ENCODE peak calls at places on chromosome 3, in five cellular contexts. M, T, E, I and K are unnamed samples.

GRCh38 chr3:43687499-43687811 is 3.3 kb upstream of the ABHD5 start:
- DNase-seq in T (no peak), M (no peak), E (no peak), I (no peak), K (no peak)

GRCh38 chr3:107753988-107754387 is 231.2 kb downstream of the BBX start:
- DNase-seq in T (no peak), M (no peak), E (no peak), I (no peak), K (no peak)

GRCh38 chr3:128372281-128372680 is 94.4 kb downstream of the DNAJB8 start:
- DNase-seq in I (no peak), E (no peak), M (no peak), T (no peak), K (no peak)

GRCh38 chr3:72003936-72004335 is 219.0 kb upstream of the PROK2 start:
- DNase-seq in I (no peak), M (no peak), T (no peak), E (no peak), K (no peak)

GRCh38 chr3:99753268-99753975 is 64.2 kb upstream of the CMSS1 start:
- DNase-seq in I (peak), T (peak), M (peak), E (peak), K (peak)

GRCh38 chr3:179589143-179589542 is 15.3 kb downstream of the MRPL47 start:
- DNase-seq in T (no peak), I (peak), E (no peak), M (peak), K (no peak)

GRCh38 chr3:169940486-169941181 is 26.0 kb upstream of the SEC62 start:
- DNase-seq in T (no peak), I (no peak), E (no peak), M (no peak), K (no peak)

GRCh38 chr3:112115161-112115739 is 17.8 kb downstream of the GCSAM start:
- DNase-seq in M (no peak), I (peak), E (no peak), T (no peak), K (no peak)

GRCh38 chr3:138384971-138385370 is 36.6 kb downstream of the MRAS start:
- DNase-seq in E (no peak), T (no peak), M (no peak), I (no peak), K (no peak)

GRCh38 chr3:12424635-12425319 is 59.5 kb upstream of the TSEN2 start:
- DNase-seq in T (no peak), E (no peak), I (no peak), M (no peak), K (no peak)

GRCh38 chr3:111285691-111286090 is 214.1 kb downstream of the NECTIN3 start:
- DNase-seq in M (no peak), E (no peak), I (no peak), T (peak), K (no peak)

GRCh38 chr3:88433572-88433971 is 283.8 kb downstream of the C3orf38 start:
- DNase-seq in M (no peak), E (no peak), T (peak), I (no peak), K (no peak)

GRCh38 chr3:53846134-53846850 is at the start of the genes CHDH and IL17RB:
- DNase-seq in M (no peak), I (peak), E (peak), T (peak), K (peak)

GRCh38 chr3:24510030-24510648 is 15.5 kb upstream of the THRB start:
- DNase-seq in E (no peak), M (no peak), I (no peak), T (no peak), K (peak)